ENCODE peak calls at places on chromosomes 4 and X, in eight cellular contexts. One of them, this sample, is unnamed.

GRCh38 chr4:69818060-69818639 is 41.8 kb downstream of the SULT1E1 start:
- DNase-seq in IMR-90: no peak
- DNase-seq in A549: no peak
- DNase-seq in esophagus squamous epithelium: no peak
- DNase-seq in HepG2: no peak
- DNase-seq in adrenal gland: no peak
- DNase-seq in body of pancreas: no peak
- DNase-seq in ovary: no peak
- DNase-seq in this sample: no peak

GRCh38 chrX:155778844-155779553 is 102.1 kb upstream of the VAMP7 start:
- DNase-seq in IMR-90: no peak
- DNase-seq in A549: no peak
- DNase-seq in esophagus squamous epithelium: no peak
- DNase-seq in HepG2: no peak
- DNase-seq in adrenal gland: no peak
- DNase-seq in body of pancreas: no peak
- DNase-seq in ovary: no peak
- DNase-seq in this sample: no peak

GRCh38 chrX:9515464-9515863 is 50.6 kb downstream of the TBL1X start:
- DNase-seq in IMR-90: no peak
- DNase-seq in A549: no peak
- DNase-seq in esophagus squamous epithelium: no peak
- DNase-seq in HepG2: no peak
- DNase-seq in adrenal gland: no peak
- DNase-seq in body of pancreas: no peak
- DNase-seq in ovary: no peak
- DNase-seq in this sample: no peak

GRCh38 chrX:2526390-2526789 is 25.6 kb upstream of the DHRSX start:
- DNase-seq in IMR-90: no peak
- DNase-seq in A549: no peak
- DNase-seq in esophagus squamous epithelium: no peak
- DNase-seq in HepG2: no peak
- DNase-seq in adrenal gland: no peak
- DNase-seq in body of pancreas: no peak
- DNase-seq in ovary: no peak
- DNase-seq in this sample: no peak

GRCh38 chr4:184807797-184808718 is 17.7 kb downstream of the ACSL1 start:
- DNase-seq in IMR-90: peak; percentile 91
- DNase-seq in A549: no peak
- DNase-seq in esophagus squamous epithelium: no peak
- DNase-seq in HepG2: peak; percentile 85
- DNase-seq in adrenal gland: no peak
- DNase-seq in body of pancreas: no peak
- DNase-seq in ovary: no peak
- DNase-seq in this sample: no peak

GRCh38 chr4:185805979-185806378 is 6.0 kb downstream of the SORBS2 start:
- DNase-seq in IMR-90: no peak
- DNase-seq in A549: no peak
- DNase-seq in esophagus squamous epithelium: no peak
- DNase-seq in HepG2: no peak
- DNase-seq in adrenal gland: no peak
- DNase-seq in body of pancreas: no peak
- DNase-seq in ovary: no peak
- DNase-seq in this sample: no peak

GRCh38 chr4:80295331-80295730 is 28.9 kb downstream of the FGF5 start:
- DNase-seq in IMR-90: no peak
- DNase-seq in A549: no peak
- DNase-seq in esophagus squamous epithelium: no peak
- DNase-seq in HepG2: no peak
- DNase-seq in adrenal gland: no peak
- DNase-seq in body of pancreas: no peak
- DNase-seq in ovary: no peak
- DNase-seq in this sample: no peak

GRCh38 chr4:151304755-151305154 is 20.6 kb downstream of the SH3D19 start:
- DNase-seq in IMR-90: no peak
- DNase-seq in A549: no peak
- DNase-seq in esophagus squamous epithelium: no peak
- DNase-seq in HepG2: no peak
- DNase-seq in adrenal gland: no peak
- DNase-seq in body of pancreas: no peak
- DNase-seq in ovary: no peak
- DNase-seq in this sample: no peak

GRCh38 chr4:30720656-30721352 is 635 bp downstream of the PCDH7 start:
- DNase-seq in IMR-90: peak; percentile 61
- DNase-seq in A549: peak; percentile 4
- DNase-seq in esophagus squamous epithelium: no peak
- DNase-seq in HepG2: no peak
- DNase-seq in adrenal gland: no peak
- DNase-seq in body of pancreas: no peak
- DNase-seq in ovary: peak; percentile 16
- DNase-seq in this sample: no peak

GRCh38 chr4:120319230-120319761 is 252.6 kb upstream of the MAD2L1 start:
- DNase-seq in IMR-90: no peak
- DNase-seq in A549: no peak
- DNase-seq in esophagus squamous epithelium: no peak
- DNase-seq in HepG2: no peak
- DNase-seq in adrenal gland: no peak
- DNase-seq in body of pancreas: no peak
- DNase-seq in ovary: no peak
- DNase-seq in this sample: no peak

GRCh38 chr4:6956087-6956433 is 46.4 kb downstream of the TBC1D14 start:
- DNase-seq in IMR-90: no peak
- DNase-seq in A549: no peak
- DNase-seq in esophagus squamous epithelium: no peak
- DNase-seq in HepG2: no peak
- DNase-seq in adrenal gland: no peak
- DNase-seq in body of pancreas: no peak
- DNase-seq in ovary: no peak
- DNase-seq in this sample: no peak

GRCh38 chrX:54530358-54530900 is 410 bp downstream of the GNL3L start:
- DNase-seq in IMR-90: no peak
- DNase-seq in A549: no peak
- DNase-seq in esophagus squamous epithelium: no peak
- DNase-seq in HepG2: no peak
- DNase-seq in adrenal gland: no peak
- DNase-seq in body of pancreas: no peak
- DNase-seq in ovary: no peak
- DNase-seq in this sample: no peak

GRCh38 chrX:54534271-54534670 is 4.3 kb downstream of the GNL3L start:
- DNase-seq in IMR-90: no peak
- DNase-seq in A549: no peak
- DNase-seq in esophagus squamous epithelium: no peak
- DNase-seq in HepG2: no peak
- DNase-seq in adrenal gland: no peak
- DNase-seq in body of pancreas: no peak
- DNase-seq in ovary: no peak
- DNase-seq in this sample: no peak

GRCh38 chrX:54529166-54529558 is 857 bp upstream of the GNL3L start:
- DNase-seq in IMR-90: no peak
- DNase-seq in A549: no peak
- DNase-seq in esophagus squamous epithelium: no peak
- DNase-seq in HepG2: no peak
- DNase-seq in adrenal gland: no peak
- DNase-seq in body of pancreas: no peak
- DNase-seq in ovary: no peak
- DNase-seq in this sample: no peak

DNA sequence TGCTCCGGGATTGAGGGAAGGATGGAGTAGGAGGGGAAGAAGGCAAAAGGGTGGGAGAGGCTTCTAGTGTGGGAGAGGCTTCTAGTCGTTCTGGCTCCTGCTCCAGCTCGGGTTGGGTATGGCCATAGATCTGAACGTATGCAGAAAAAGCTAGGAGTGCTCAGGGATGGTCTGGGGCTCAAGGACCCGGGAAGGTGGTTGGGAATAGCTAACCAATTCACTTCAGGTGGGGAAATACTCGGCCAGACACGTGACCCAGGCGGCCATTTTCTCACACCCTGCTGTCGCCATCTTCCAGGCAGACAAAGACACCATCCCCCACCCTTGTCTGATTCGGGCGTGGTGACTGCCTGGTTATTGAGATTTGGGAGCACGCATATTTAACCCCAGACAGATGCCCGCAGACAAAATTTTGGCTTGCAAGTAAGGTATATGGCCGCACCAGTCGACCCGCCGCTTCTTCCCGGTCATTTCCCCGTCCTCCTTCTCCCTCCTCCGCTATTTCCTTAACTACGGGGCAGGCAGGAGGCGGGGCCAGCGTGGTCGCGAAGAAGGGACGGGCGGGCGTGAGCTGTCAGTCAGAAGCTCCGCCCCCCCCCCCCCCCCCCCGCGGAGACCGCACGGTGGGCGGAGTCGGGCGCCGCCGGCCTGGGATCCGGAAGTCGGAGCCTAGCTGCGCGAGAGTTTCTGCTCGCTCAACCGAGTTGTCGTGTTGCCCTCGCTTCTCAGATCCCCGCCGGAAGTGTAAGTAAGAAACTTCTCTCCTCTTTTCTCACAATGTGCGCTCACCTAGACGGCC is at the start of gene GNL3L:
- DNase-seq in IMR-90: peak; percentile 79
- DNase-seq in A549: peak; percentile 70
- DNase-seq in esophagus squamous epithelium: peak; percentile 47
- DNase-seq in HepG2: peak; percentile 70
- DNase-seq in adrenal gland: peak; percentile 84
- DNase-seq in body of pancreas: peak; percentile 91
- DNase-seq in ovary: peak; percentile 86
- DNase-seq in this sample: peak; percentile 33
- TF ChIP-seq POLR2A in IMR-90: peak; percentile 68
- TF ChIP-seq POLR2A in A549: peak; percentile 61
- TF ChIP-seq POLR2A in esophagus squamous epithelium: peak; percentile 44
- TF ChIP-seq POLR2A in HepG2: peak; percentile 65
- TF ChIP-seq POLR2A in adrenal gland: no peak
- TF ChIP-seq POLR2A in body of pancreas: peak; percentile 67
- TF ChIP-seq POLR2A in ovary: peak; percentile 47
- TF ChIP-seq POLR2A in this sample: no peak

GRCh38 chrX:74535211-74535621 is 79.2 kb downstream of the RLIM start:
- DNase-seq in IMR-90: peak; percentile 71
- DNase-seq in A549: no peak
- DNase-seq in esophagus squamous epithelium: no peak
- DNase-seq in HepG2: peak; percentile 16
- DNase-seq in adrenal gland: peak; percentile 25
- DNase-seq in body of pancreas: peak; percentile 18
- DNase-seq in ovary: peak; percentile 20
- DNase-seq in this sample: no peak

GRCh38 chrX:74537011-74537390 is 77.4 kb downstream of the RLIM start:
- DNase-seq in IMR-90: peak; percentile 33
- DNase-seq in A549: no peak
- DNase-seq in esophagus squamous epithelium: no peak
- DNase-seq in HepG2: no peak
- DNase-seq in adrenal gland: no peak
- DNase-seq in body of pancreas: peak; percentile 7
- DNase-seq in ovary: peak; percentile 53
- DNase-seq in this sample: no peak

GRCh38 chrX:74534569-74535038 is 79.8 kb downstream of the RLIM start:
- DNase-seq in IMR-90: peak; percentile 53
- DNase-seq in A549: no peak
- DNase-seq in esophagus squamous epithelium: no peak
- DNase-seq in HepG2: no peak
- DNase-seq in adrenal gland: no peak
- DNase-seq in body of pancreas: no peak
- DNase-seq in ovary: no peak
- DNase-seq in this sample: peak; percentile 58

GRCh38 chrX:74535633-74536141 is 78.7 kb downstream of the RLIM start:
- DNase-seq in IMR-90: peak; percentile 66
- DNase-seq in A549: no peak
- DNase-seq in esophagus squamous epithelium: no peak
- DNase-seq in HepG2: peak; percentile 1
- DNase-seq in adrenal gland: peak; percentile 56
- DNase-seq in body of pancreas: peak; percentile 70
- DNase-seq in ovary: peak; percentile 85
- DNase-seq in this sample: peak; percentile 52

GRCh38 chrX:74536142-74537010 is 78.0 kb downstream of the RLIM start:
- DNase-seq in IMR-90: peak; percentile 83
- DNase-seq in A549: peak; percentile 30
- DNase-seq in esophagus squamous epithelium: peak; percentile 18
- DNase-seq in HepG2: no peak
- DNase-seq in adrenal gland: peak; percentile 77
- DNase-seq in body of pancreas: peak; percentile 76
- DNase-seq in ovary: peak; percentile 89
- DNase-seq in this sample: peak; percentile 48
- TF ChIP-seq POLR2A in IMR-90: peak; percentile 16
- TF ChIP-seq POLR2A in A549: no peak
- TF ChIP-seq POLR2A in esophagus squamous epithelium: no peak
- TF ChIP-seq POLR2A in HepG2: no peak
- TF ChIP-seq POLR2A in adrenal gland: no peak
- TF ChIP-seq POLR2A in body of pancreas: peak; percentile 24
- TF ChIP-seq POLR2A in ovary: peak; percentile 56
- TF ChIP-seq POLR2A in this sample: peak; percentile 18

DNA sequence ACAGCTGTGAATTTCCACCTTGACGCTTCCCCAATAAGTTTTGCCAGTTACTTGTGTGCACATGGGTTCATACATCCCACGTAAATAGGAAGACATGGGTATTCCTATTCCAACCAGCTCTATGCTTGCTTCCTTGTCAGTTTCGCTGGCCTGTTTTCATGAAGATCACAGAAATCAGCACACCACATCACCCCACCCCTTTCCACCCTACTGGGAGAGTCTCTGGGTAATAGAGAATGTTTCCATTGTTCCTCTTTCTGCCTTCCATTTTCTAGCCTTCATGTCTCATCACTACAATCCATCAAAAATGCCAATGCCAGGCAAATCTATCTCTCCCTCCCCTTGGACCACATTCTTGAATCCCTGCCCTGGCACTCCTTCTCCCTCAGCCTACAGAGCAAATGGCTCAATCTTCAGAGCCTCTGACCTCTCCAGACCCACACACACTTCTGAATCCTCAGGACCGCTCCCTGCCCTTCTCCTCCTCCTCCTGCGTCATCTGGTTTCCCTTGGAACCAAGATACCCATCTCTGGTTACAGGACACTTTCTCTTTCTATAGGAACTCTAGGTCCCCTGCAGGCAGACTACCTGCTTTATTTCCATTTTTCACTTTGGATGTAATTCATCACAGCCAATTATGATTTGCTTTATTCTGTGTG is 323.3 kb downstream of the DHX15 start:
- DNase-seq in IMR-90: no peak
- DNase-seq in A549: no peak
- DNase-seq in esophagus squamous epithelium: no peak
- DNase-seq in HepG2: no peak
- DNase-seq in adrenal gland: no peak
- DNase-seq in body of pancreas: no peak
- DNase-seq in ovary: no peak
- DNase-seq in this sample: no peak
- TF ChIP-seq POLR2A in IMR-90: no peak
- TF ChIP-seq POLR2A in A549: no peak
- TF ChIP-seq POLR2A in esophagus squamous epithelium: no peak
- TF ChIP-seq POLR2A in HepG2: no peak
- TF ChIP-seq POLR2A in adrenal gland: no peak
- TF ChIP-seq POLR2A in body of pancreas: no peak
- TF ChIP-seq POLR2A in ovary: no peak
- TF ChIP-seq POLR2A in this sample: no peak

GRCh38 chrX:44937606-44938005 is 64.6 kb downstream of the KDM6A start:
- DNase-seq in IMR-90: no peak
- DNase-seq in A549: no peak
- DNase-seq in esophagus squamous epithelium: no peak
- DNase-seq in HepG2: no peak
- DNase-seq in adrenal gland: no peak
- DNase-seq in body of pancreas: no peak
- DNase-seq in ovary: no peak
- DNase-seq in this sample: no peak
- TF ChIP-seq POLR2A in IMR-90: no peak
- TF ChIP-seq POLR2A in A549: no peak
- TF ChIP-seq POLR2A in esophagus squamous epithelium: no peak
- TF ChIP-seq POLR2A in HepG2: no peak
- TF ChIP-seq POLR2A in adrenal gland: no peak
- TF ChIP-seq POLR2A in body of pancreas: no peak
- TF ChIP-seq POLR2A in ovary: no peak
- TF ChIP-seq POLR2A in this sample: no peak